ENCODE peak calls at places on chromosomes 6 and 20, in four cellular contexts. One of them, this sample, is unnamed.

GRCh38 chr6:90653750-90654149 is 66.9 kb upstream of the MAP3K7 start:
- DNase-seq in endodermal cell: no peak
- DNase-seq in brain microvascular endothelial cell: no peak
- DNase-seq in cardiac muscle cell: no peak
- DNase-seq in this sample: no peak

GRCh38 chr6:79702701-79703100 is 71.6 kb downstream of the SH3BGRL2 start:
- DNase-seq in brain microvascular endothelial cell: no peak
- DNase-seq in endodermal cell: no peak
- DNase-seq in cardiac muscle cell: no peak
- DNase-seq in this sample: no peak

GRCh38 chr20:49541733-49542513 is 26.0 kb downstream of the PTGIS start:
- DNase-seq in endodermal cell: peak
- DNase-seq in brain microvascular endothelial cell: peak
- DNase-seq in cardiac muscle cell: peak
- DNase-seq in this sample: peak

GRCh38 chr6:131923356-131923755 is 27.8 kb downstream of the CCN2 start:
- DNase-seq in endodermal cell: peak
- DNase-seq in cardiac muscle cell: peak
- DNase-seq in brain microvascular endothelial cell: peak
- DNase-seq in this sample: peak

GRCh38 chr6:133466666-133467065 is 225.5 kb downstream of the EYA4 start:
- DNase-seq in brain microvascular endothelial cell: peak
- DNase-seq in cardiac muscle cell: no peak
- DNase-seq in endodermal cell: no peak
- DNase-seq in this sample: peak

GRCh38 chr20:5586720-5587119 is 163.5 kb upstream of the SHLD1 start:
- DNase-seq in endodermal cell: no peak
- DNase-seq in brain microvascular endothelial cell: no peak
- DNase-seq in cardiac muscle cell: no peak
- DNase-seq in this sample: no peak

GRCh38 chr20:23659989-23660837 is 22.5 kb upstream of the CST3 start:
- DNase-seq in brain microvascular endothelial cell: no peak
- DNase-seq in cardiac muscle cell: no peak
- DNase-seq in endodermal cell: peak
- DNase-seq in this sample: no peak

GRCh38 chr6:36350082-36350481 is 13.4 kb upstream of the BNIP5 start:
- DNase-seq in cardiac muscle cell: no peak
- DNase-seq in endodermal cell: peak
- DNase-seq in brain microvascular endothelial cell: peak
- DNase-seq in this sample: no peak

GRCh38 chr6:29516108-29516507 is 28.4 kb upstream of the MAS1L start:
- DNase-seq in cardiac muscle cell: no peak
- DNase-seq in endodermal cell: peak
- DNase-seq in brain microvascular endothelial cell: peak
- DNase-seq in this sample: peak

GRCh38 chr6:130076512-130076911 is 58.1 kb downstream of the L3MBTL3 start:
- DNase-seq in brain microvascular endothelial cell: no peak
- DNase-seq in endodermal cell: no peak
- DNase-seq in cardiac muscle cell: no peak
- DNase-seq in this sample: no peak

GRCh38 chr6:174036-174435 is 118.3 kb upstream of the DUSP22 start:
- DNase-seq in endodermal cell: no peak
- DNase-seq in brain microvascular endothelial cell: no peak
- DNase-seq in cardiac muscle cell: no peak
- DNase-seq in this sample: no peak

GRCh38 chr20:35299780-35300179 is 7.6 kb upstream of the FAM83C start:
- DNase-seq in cardiac muscle cell: no peak
- DNase-seq in endodermal cell: no peak
- DNase-seq in brain microvascular endothelial cell: no peak
- DNase-seq in this sample: no peak

GRCh38 chr6:84353459-84354423 is 126.3 kb upstream of the CEP162 start:
- DNase-seq in cardiac muscle cell: no peak
- DNase-seq in brain microvascular endothelial cell: no peak
- DNase-seq in endodermal cell: no peak
- DNase-seq in this sample: no peak

GRCh38 chr20:35901678-35902544 is 52.4 kb downstream of the SCAND1 start:
- DNase-seq in cardiac muscle cell: peak
- DNase-seq in brain microvascular endothelial cell: peak
- DNase-seq in endodermal cell: no peak
- DNase-seq in this sample: peak

GRCh38 chr6:15316754-15317153 is 70.9 kb downstream of the JARID2 start:
- DNase-seq in endodermal cell: no peak
- DNase-seq in brain microvascular endothelial cell: no peak
- DNase-seq in cardiac muscle cell: no peak
- DNase-seq in this sample: no peak

GRCh38 chr20:18019068-18019467 is 38.6 kb downstream of the OVOL2 start:
- DNase-seq in cardiac muscle cell: no peak
- DNase-seq in endodermal cell: peak
- DNase-seq in brain microvascular endothelial cell: peak
- DNase-seq in this sample: peak

DNA sequence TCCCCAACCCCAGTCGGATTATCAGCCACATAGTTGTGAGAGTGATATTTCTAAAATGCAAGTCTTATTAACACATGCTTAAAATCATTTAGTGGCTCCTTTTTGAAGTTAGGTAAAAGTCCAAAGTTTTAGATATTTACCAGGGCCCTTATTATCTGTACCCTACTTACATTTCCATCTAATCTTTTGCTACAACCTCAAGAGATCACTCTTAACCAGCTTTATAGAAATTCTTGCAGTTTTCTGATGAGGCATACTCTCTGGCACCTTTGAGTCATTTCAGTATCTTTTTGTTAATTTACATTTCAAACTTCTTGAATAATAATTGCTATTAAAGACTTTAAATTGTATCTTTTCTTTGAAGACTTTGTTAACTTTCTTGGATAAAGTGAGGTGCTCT is 453.3 kb downstream of the RFPL4B start:
- DNase-seq in cardiac muscle cell: no peak
- DNase-seq in endodermal cell: no peak
- DNase-seq in brain microvascular endothelial cell: no peak
- DNase-seq in this sample: no peak
- H3K27ac ChIP-seq in cardiac muscle cell: no peak
- H3K27ac ChIP-seq in endodermal cell: no peak
- H3K27ac ChIP-seq in brain microvascular endothelial cell: no peak
- H3K27ac ChIP-seq in this sample: no peak

GRCh38 chr6:31339210-31339609 is 17.8 kb downstream of the HLA-B start:
- DNase-seq in brain microvascular endothelial cell: no peak
- DNase-seq in cardiac muscle cell: no peak
- DNase-seq in endodermal cell: no peak
- DNase-seq in this sample: no peak
- H3K27ac ChIP-seq in brain microvascular endothelial cell: no peak
- H3K27ac ChIP-seq in cardiac muscle cell: no peak
- H3K27ac ChIP-seq in endodermal cell: no peak
- H3K27ac ChIP-seq in this sample: no peak

DNA sequence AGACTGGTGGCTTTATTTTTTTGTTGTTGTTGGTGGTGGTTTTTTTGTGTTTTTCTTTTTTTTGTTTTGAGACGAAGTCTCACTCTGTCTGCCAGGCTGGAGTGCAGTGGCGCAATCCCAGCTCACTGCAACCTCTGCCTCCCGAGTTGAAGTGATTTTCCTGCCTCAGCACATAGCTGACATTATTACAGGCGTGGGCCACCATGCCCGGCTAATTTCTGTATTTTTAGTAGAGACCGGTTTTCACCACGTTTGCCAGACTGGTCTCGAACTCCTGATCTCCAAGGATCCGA is 693 bp downstream of the SERPINB9 start:
- DNase-seq in brain microvascular endothelial cell: no peak
- DNase-seq in cardiac muscle cell: no peak
- DNase-seq in endodermal cell: no peak
- DNase-seq in this sample: peak
- H3K27ac ChIP-seq in brain microvascular endothelial cell: no peak
- H3K27ac ChIP-seq in cardiac muscle cell: no peak
- H3K27ac ChIP-seq in endodermal cell: no peak
- H3K27ac ChIP-seq in this sample: no peak

GRCh38 chr6:47240277-47240890 is 69.3 kb downstream of the TNFRSF21 start:
- DNase-seq in cardiac muscle cell: no peak
- DNase-seq in endodermal cell: no peak
- DNase-seq in brain microvascular endothelial cell: no peak
- DNase-seq in this sample: no peak

GRCh38 chr6:47238456-47238995 is 71.2 kb downstream of the TNFRSF21 start:
- DNase-seq in cardiac muscle cell: peak
- DNase-seq in endodermal cell: no peak
- DNase-seq in brain microvascular endothelial cell: no peak
- DNase-seq in this sample: no peak

GRCh38 chr6:47234258-47234933 is 75.3 kb downstream of the TNFRSF21 start:
- DNase-seq in cardiac muscle cell: no peak
- DNase-seq in brain microvascular endothelial cell: no peak
- DNase-seq in endodermal cell: no peak
- DNase-seq in this sample: no peak

GRCh38 chr6:47230579-47230978 is 79.1 kb downstream of the TNFRSF21 start:
- DNase-seq in brain microvascular endothelial cell: no peak
- DNase-seq in cardiac muscle cell: no peak
- DNase-seq in endodermal cell: no peak
- DNase-seq in this sample: no peak

DNA sequence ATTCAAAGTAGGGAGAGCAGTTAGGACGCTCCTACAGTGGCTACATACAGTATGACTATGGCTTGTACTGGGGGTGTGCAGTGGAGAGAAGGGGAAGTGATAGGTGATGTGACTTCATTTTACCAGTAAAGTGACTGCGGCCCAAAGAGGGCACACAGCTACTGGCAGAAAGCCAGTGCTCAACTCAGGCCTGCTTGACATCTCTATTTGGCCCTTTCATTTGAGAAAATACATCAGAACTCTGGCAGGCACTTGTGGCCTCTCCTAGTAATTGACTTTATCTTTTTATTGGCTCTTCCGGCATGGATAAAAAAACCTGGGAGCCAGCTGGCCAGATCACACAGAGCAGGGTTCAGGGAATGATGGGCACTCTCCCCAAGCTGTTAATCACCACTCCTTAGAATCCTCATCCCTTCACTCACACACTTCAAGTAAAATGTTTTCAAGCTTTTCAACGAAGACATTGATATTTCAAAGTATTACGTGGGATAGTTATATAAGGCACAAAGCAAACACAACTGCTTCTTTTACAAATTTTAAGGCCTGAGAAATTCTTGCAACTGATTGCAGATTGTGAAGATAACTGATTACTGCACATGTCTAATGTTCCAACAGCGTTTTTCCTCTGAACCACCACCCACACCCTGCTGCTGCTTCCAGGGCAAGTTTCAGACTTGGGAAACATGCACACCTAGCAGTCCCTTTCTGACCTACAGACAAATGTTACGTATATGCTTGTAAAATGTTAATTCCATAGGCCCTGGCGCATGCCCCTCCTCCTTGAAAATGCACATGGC is 73.5 kb downstream of the TNFRSF21 start:
- DNase-seq in brain microvascular endothelial cell: no peak
- DNase-seq in cardiac muscle cell: peak
- DNase-seq in endodermal cell: no peak
- DNase-seq in this sample: no peak
- H3K27ac ChIP-seq in brain microvascular endothelial cell: no peak
- H3K27ac ChIP-seq in cardiac muscle cell: peak
- H3K27ac ChIP-seq in endodermal cell: no peak
- H3K27ac ChIP-seq in this sample: no peak

DNA sequence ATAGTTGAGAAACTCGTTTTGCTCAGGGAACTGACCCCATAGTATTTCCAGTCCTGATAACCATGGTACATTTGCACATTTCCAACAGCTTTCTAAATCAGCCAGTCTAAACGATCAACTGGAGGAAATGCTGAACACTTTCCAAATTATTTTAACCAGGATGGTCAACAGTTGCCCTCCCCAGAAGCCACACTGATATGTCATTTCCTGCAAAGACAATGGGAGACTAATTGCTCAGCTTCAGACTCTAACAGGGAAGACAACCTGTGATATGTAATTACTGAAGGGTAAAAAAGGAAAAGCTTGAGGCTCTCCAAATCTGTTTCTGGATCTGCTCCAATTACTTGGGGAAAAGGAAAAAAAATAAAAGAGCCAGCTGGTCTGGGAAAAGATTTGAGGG is 88.8 kb downstream of the FYN start:
- DNase-seq in brain microvascular endothelial cell: no peak
- DNase-seq in cardiac muscle cell: no peak
- DNase-seq in endodermal cell: no peak
- DNase-seq in this sample: peak
- H3K27ac ChIP-seq in brain microvascular endothelial cell: no peak
- H3K27ac ChIP-seq in cardiac muscle cell: no peak
- H3K27ac ChIP-seq in endodermal cell: no peak
- H3K27ac ChIP-seq in this sample: no peak

GRCh38 chr20:20369353-20370086 is 1.6 kb downstream of the INSM1 start:
- DNase-seq in brain microvascular endothelial cell: no peak
- DNase-seq in cardiac muscle cell: peak
- DNase-seq in endodermal cell: peak
- DNase-seq in this sample: no peak

GRCh38 chr20:20366551-20366895 is 1.4 kb upstream of the INSM1 start:
- DNase-seq in brain microvascular endothelial cell: no peak
- DNase-seq in cardiac muscle cell: no peak
- DNase-seq in endodermal cell: no peak
- DNase-seq in this sample: no peak

GRCh38 chr20:20368414-20369352 is 779 bp downstream of the INSM1 start:
- DNase-seq in brain microvascular endothelial cell: no peak
- DNase-seq in endodermal cell: peak
- DNase-seq in cardiac muscle cell: peak
- DNase-seq in this sample: peak

GRCh38 chr20:20366896-20367680 is 816 bp upstream of the INSM1 start:
- DNase-seq in endodermal cell: peak
- DNase-seq in brain microvascular endothelial cell: no peak
- DNase-seq in cardiac muscle cell: peak
- DNase-seq in this sample: peak

GRCh38 chr20:20367681-20368413 is at the start of gene INSM1:
- DNase-seq in endodermal cell: peak
- DNase-seq in brain microvascular endothelial cell: no peak
- DNase-seq in cardiac muscle cell: no peak
- DNase-seq in this sample: peak
- H3K27ac ChIP-seq in endodermal cell: peak
- H3K27ac ChIP-seq in brain microvascular endothelial cell: no peak
- H3K27ac ChIP-seq in cardiac muscle cell: no peak
- H3K27ac ChIP-seq in this sample: no peak

This sample was measured in A673.